ENCODE peak calls at places on chromosomes 3 and 15, in seven cellular contexts. U is AG04450, P is DND-41, W is lower leg skin, N is HL-60, R is astrocyte of the spinal cord, G is IMR-90. F is an unnamed sample.

GRCh38 chr15:66775127-66776105 is 73.4 kb downstream of the SMAD6 start:
- DNase-seq in U (no peak), N (no peak), R (peak), G (no peak), P (no peak), W (no peak), F (no peak)

GRCh38 chr15:26773485-26773877 is 615 bp upstream of the GABRB3 start:
- DNase-seq in N (no peak), U (no peak), W (no peak), P (no peak), G (no peak), R (no peak), F (no peak)

GRCh38 chr3:115784739-115785571 is 161.6 kb downstream of the GAP43 start:
- DNase-seq in G (peak), W (no peak), N (no peak), R (peak), U (peak), P (no peak), F (peak)

GRCh38 chr3:22542311-22542710 is 660.8 kb upstream of the UBE2E2 start:
- DNase-seq in W (no peak), G (no peak), P (no peak), U (no peak), N (no peak), R (peak), F (peak)

GRCh38 chr3:48598323-48599076 is 3.4 kb upstream of the COL7A1 start:
- DNase-seq in W (peak), U (peak), P (no peak), N (no peak), R (peak), G (peak), F (peak)

GRCh38 chr3:149587383-149587782 is 70.4 kb downstream of the WWTR1 start:
- DNase-seq in N (no peak), P (no peak), R (no peak), U (no peak), W (no peak), G (no peak), F (no peak)

GRCh38 chr3:45311327-45311726 is 77.0 kb upstream of the LARS2 start:
- DNase-seq in N (no peak), P (no peak), G (no peak), W (no peak), R (no peak), U (no peak), F (no peak)

GRCh38 chr3:10883478-10884234 is 67.6 kb downstream of the SLC6A11 start:
- DNase-seq in R (peak), U (no peak), P (peak), G (peak), N (no peak), W (no peak), F (no peak)

GRCh38 chr3:186214670-186215069 is 105.8 kb upstream of the ETV5 start:
- DNase-seq in U (no peak), R (peak), N (no peak), G (no peak), W (no peak), P (no peak), F (no peak)

GRCh38 chr3:56365905-56366640 is 102.2 kb downstream of the ERC2 start:
- DNase-seq in N (no peak), P (no peak), G (no peak), W (no peak), R (no peak), U (no peak), F (no peak)

GRCh38 chr3:156174229-156174847 is 54.0 kb downstream of the KCNAB1 start:
- DNase-seq in N (no peak), W (no peak), R (peak), G (peak), U (peak), P (no peak), F (no peak)

GRCh38 chr3:40574661-40575060 is 49.9 kb downstream of the ZNF621 start:
- DNase-seq in G (no peak), U (no peak), W (no peak), R (peak), N (no peak), P (no peak), F (no peak)

GRCh38 chr3:177051419-177051818 is 145.9 kb downstream of the TBL1XR1 start:
- DNase-seq in G (no peak), W (no peak), N (no peak), U (no peak), R (no peak), P (no peak), F (no peak)

GRCh38 chr3:36434682-36435426 is 54.5 kb downstream of the STAC start:
- DNase-seq in G (no peak), N (no peak), W (peak), P (no peak), R (peak), U (no peak), F (peak)

GRCh38 chr15:69344238-69344637 is 45.5 kb downstream of the PAQR5 start:
- DNase-seq in W (no peak), G (no peak), R (no peak), N (no peak), U (no peak), P (no peak), F (no peak)

GRCh38 chr3:50372349-50372748 is 13.0 kb upstream of the TMEM115 start:
- DNase-seq in N (no peak), U (no peak), W (no peak), R (no peak), P (peak), G (no peak), F (no peak)

GRCh38 chr3:123791898-123792297 is 92.2 kb downstream of the MYLK start:
- DNase-seq in R (peak), W (no peak), U (no peak), N (no peak), P (no peak), G (peak), F (peak)

GRCh38 chr3:142808103-142808917 is 80.6 kb downstream of the PCOLCE2 start:
- DNase-seq in N (no peak), U (no peak), G (peak), W (no peak), P (no peak), R (peak), F (no peak)

GRCh38 chr3:114627760-114628159 is 333.9 kb downstream of the TIGIT start:
- DNase-seq in G (peak), P (no peak), U (no peak), R (no peak), N (no peak), W (peak), F (peak)

GRCh38 chr3:67459131-67459530 is 195.3 kb downstream of the SUCLG2 start:
- DNase-seq in N (no peak), P (no peak), G (peak), W (no peak), U (no peak), R (peak), F (no peak)

GRCh38 chr15:64536244-64536836 is 76.0 kb downstream of the ZNF609 start:
- DNase-seq in W (no peak), R (peak), N (no peak), U (peak), G (peak), P (peak), F (peak)

GRCh38 chr15:44101944-44102343 is 93.1 kb downstream of the FRMD5 start:
- DNase-seq in N (no peak), U (peak), P (no peak), R (peak), G (peak), W (no peak), F (no peak)

GRCh38 chr3:42529463-42529862 is 27.0 kb downstream of the VIPR1 start:
- DNase-seq in P (no peak), G (no peak), W (no peak), U (no peak), N (peak), R (no peak), F (no peak)

GRCh38 chr15:29773816-29774215 is 48.5 kb downstream of the TJP1 start:
- DNase-seq in G (no peak), U (no peak), W (no peak), R (peak), P (no peak), N (no peak), F (no peak)

GRCh38 chr3:196339493-196340254 is 1.5 kb upstream of the TM4SF19 start:
- DNase-seq in W (no peak), R (peak), G (peak), P (no peak), U (no peak), N (peak), F (peak)

GRCh38 chr3:126465928-126466564 is 9.6 kb downstream of the ZXDC start:
- DNase-seq in R (no peak), P (no peak), N (peak), G (no peak), U (no peak), W (no peak), F (no peak)

DNA sequence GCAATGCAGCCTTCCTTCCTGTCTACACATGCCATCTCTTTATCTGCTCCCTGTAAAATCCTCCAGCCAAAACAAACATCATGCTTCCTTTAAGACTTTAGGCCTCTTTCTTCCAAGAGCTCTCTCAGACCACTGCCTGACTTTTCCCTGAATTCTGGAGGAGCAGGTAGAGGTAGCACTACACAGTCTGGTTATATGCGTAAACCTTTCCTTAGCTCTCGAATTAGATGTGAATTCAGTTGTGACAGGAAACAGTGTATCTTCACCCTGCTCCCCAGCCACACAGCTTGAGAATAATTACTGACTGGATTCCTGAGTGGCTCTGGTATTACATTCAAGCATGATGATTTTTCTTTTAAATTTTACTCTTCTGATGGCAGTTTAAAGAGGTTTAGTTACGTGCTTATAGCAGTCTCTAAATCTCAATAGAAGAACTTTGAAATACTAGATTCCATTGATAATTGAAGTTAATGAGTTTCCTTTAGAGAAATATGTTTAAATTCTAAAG is 98.7 kb downstream of the FNDC3B start:
- DNase-seq in U (no peak), P (no peak), W (no peak), G (no peak), N (no peak), R (no peak), F (no peak)
- H3K4me3 ChIP-seq in U (no peak), P (no peak), W (no peak), G (no peak), N (no peak), R (no peak), F (no peak)

DNA sequence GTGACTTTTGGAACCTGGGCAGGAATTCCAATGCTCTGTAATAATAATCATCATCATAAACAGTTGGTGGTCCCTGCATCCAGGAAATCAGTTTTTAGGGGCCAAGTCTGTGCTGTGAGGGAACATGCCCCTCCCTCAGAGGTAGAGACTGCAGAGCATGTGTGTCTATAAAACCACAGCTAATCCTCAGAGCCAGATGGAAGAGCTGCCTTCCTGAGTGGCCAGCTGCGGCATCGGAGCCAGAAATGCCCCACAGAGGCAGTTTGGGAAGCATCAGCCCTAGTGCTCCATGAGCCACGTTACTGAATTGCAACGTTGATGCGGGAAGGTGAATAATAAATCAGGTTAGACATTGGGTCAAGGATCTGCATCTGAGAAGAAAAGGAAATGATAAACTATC is 12.8 kb upstream of the TPM1 start:
- DNase-seq in R (no peak), W (no peak), P (no peak), U (no peak), G (no peak), N (no peak), F (no peak)
- H3K4me3 ChIP-seq in R (no peak), W (no peak), P (no peak), U (no peak), G (no peak), N (no peak), F (no peak)

GRCh38 chr3:157650191-157650590 is 147.0 kb upstream of the VEPH1 start:
- DNase-seq in P (no peak), G (no peak), W (no peak), U (no peak), R (no peak), N (no peak), F (no peak)
- H3K4me3 ChIP-seq in P (no peak), G (no peak), W (no peak), U (no peak), R (no peak), N (no peak), F (no peak)

GRCh38 chr15:57927091-57927631 is 138.3 kb downstream of the ALDH1A2 start:
- DNase-seq in P (no peak), N (no peak), W (no peak), U (no peak), G (no peak), R (no peak), F (no peak)

GRCh38 chr15:57931570-57931969 is 133.9 kb downstream of the ALDH1A2 start:
- DNase-seq in W (no peak), P (no peak), N (no peak), G (no peak), R (no peak), U (no peak), F (no peak)

DNA sequence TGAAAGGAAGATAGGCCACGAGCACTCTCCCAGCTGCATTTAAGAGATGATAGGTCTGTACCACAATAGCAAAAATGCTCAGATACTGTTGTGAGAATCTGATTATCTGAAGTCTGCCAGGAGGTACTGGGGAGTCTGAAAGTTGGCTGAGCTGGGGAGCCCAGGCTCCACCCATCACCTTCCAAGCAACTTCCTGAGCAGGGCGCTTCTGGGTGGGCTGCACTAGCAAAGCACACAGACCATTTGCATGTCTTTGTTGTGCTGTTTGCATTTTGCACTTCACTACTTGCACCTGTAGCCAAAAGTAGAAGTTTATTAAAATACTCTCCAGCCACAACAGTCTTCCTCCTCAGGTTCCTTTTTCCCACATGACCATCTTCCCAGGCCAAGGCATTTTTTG is 133.2 kb downstream of the ALDH1A2 start:
- DNase-seq in R (no peak), W (no peak), U (no peak), N (no peak), G (no peak), P (no peak), F (no peak)
- H3K4me3 ChIP-seq in R (no peak), W (no peak), U (no peak), N (no peak), G (no peak), P (no peak), F (no peak)

DNA sequence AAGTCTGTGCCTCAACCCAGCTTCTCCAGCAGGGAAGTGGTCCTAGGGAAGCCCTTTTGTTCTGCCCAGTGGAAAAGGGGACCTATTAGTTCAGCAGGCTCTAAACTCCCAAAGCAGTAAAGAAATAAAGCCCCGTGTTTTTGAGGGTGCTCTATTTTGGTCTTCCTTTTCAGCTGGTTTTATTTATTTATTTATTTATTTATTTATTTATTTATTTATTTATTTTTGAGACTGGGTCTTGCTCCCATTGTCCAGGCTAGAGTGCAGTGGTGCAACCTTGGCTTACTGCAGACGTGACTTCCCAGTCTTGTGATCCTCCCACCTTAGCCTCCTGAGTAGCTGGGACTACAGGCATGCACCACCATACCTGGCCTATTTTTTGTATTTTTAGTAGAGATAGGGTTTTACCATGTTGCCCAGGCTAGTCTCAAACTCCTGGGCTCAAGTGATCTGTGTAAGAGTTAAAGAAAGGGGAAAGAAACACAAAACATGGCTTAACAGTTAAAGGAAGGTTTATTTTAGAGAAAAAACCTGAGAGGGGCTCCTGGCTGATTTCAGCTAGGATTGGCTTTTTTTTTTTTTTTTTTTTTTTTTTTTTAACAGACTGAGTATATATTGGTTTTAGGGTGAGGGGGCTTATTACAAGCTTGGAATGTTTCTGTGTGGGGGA is 154.6 kb downstream of the CLSTN2 start:
- DNase-seq in W (no peak), N (no peak), U (no peak), G (no peak), P (no peak), R (no peak), F (no peak)
- H3K4me3 ChIP-seq in W (no peak), N (no peak), U (no peak), G (no peak), P (no peak), R (no peak), F (no peak)

GRCh38 chr3:134028486-134029255 is 1.1 kb downstream of the SLCO2A1 start:
- DNase-seq in W (peak), R (no peak), G (no peak), U (no peak), N (no peak), P (no peak), F (no peak)

GRCh38 chr3:134029256-134029733 is 430 bp downstream of the SLCO2A1 start:
- DNase-seq in W (peak), N (no peak), G (peak), P (no peak), R (peak), U (no peak), F (no peak)

GRCh38 chr3:134030382-134030753 is 643 bp upstream of the SLCO2A1 start:
- DNase-seq in N (no peak), R (no peak), W (no peak), P (no peak), U (no peak), G (no peak), F (no peak)

GRCh38 chr3:134030801-134031619 is 1.3 kb upstream of the SLCO2A1 start:
- DNase-seq in R (no peak), P (no peak), G (no peak), N (no peak), W (peak), U (no peak), F (no peak)

GRCh38 chr3:134029734-134030381 is at the start of gene SLCO2A1:
- DNase-seq in R (peak), W (peak), P (no peak), G (peak), N (peak), U (no peak), F (no peak)
- H3K4me3 ChIP-seq in R (peak), W (peak), P (no peak), G (peak), N (no peak), U (peak), F (peak)

GRCh38 chr15:85750807-85751730 is 43.7 kb downstream of the KLHL25 start:
- DNase-seq in R (no peak), G (no peak), N (peak), U (no peak), W (no peak), P (peak), F (no peak)

GRCh38 chr15:85748176-85748575 is 46.5 kb downstream of the KLHL25 start:
- DNase-seq in P (no peak), R (no peak), G (no peak), N (no peak), W (no peak), U (no peak), F (no peak)

GRCh38 chr15:85748729-85749128 is 46.0 kb downstream of the KLHL25 start:
- DNase-seq in G (no peak), N (no peak), U (no peak), R (no peak), W (no peak), P (no peak), F (no peak)

GRCh38 chr15:85750319-85750806 is 44.4 kb downstream of the KLHL25 start:
- DNase-seq in N (no peak), U (no peak), P (no peak), R (peak), G (peak), W (no peak), F (peak)

DNA sequence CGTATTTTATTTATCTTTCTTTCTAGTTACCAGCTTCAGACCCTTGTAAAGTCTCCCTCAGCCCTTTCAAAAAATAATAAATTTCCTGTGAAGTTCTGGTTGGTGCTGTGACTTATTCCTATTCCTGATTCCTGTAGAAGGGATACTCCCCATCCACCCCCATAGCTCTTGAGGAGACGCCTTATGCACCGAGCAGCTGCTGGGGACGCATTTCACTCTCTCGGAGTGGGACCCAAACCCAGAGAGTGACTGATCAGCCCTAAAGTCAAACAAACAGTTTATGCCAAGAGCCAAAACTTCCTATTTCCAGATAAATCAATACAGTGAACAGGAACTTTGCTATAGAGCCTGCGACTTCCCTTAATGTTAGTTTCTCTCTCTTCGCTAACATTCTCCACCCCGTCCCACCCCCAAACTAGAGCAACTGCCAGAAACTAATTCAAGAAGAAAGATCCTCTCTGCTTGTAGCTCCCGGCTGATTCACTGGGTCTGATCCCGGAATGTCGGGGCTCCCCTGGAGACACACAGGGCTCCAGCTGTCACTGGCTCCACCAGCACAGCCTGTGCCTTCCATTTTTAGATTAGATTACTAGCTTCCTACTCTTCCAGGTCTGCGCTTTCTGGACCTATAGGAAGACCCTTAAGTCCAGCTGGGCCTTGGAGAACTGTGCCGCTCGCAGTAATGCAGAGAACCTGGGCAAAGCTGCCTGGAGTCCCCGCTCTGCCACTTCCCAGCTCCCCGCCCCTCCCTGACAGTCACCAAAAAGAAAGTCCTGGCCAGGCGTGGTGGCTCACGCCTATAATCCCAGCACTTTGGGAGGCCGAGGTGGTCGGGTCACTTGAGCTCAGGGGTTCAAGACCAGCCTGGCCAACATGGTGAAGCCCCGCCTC is 45.2 kb downstream of the KLHL25 start:
- DNase-seq in P (no peak), U (no peak), G (peak), W (no peak), N (no peak), R (no peak), F (no peak)
- H3K4me3 ChIP-seq in P (no peak), U (no peak), G (no peak), W (no peak), N (no peak), R (no peak), F (peak)

GRCh38 chr3:63847718-63848450 is 15.7 kb downstream of the THOC7 start:
- DNase-seq in P (no peak), U (no peak), R (no peak), G (no peak), N (no peak), W (no peak), F (no peak)
- H3K4me3 ChIP-seq in P (no peak), U (no peak), R (no peak), G (no peak), N (no peak), W (no peak), F (no peak)

GRCh38 chr15:74428970-74429783 is 4.6 kb downstream of the SEMA7A start:
- DNase-seq in U (no peak), G (no peak), W (no peak), P (no peak), N (peak), R (no peak), F (no peak)
- H3K4me3 ChIP-seq in U (no peak), G (no peak), W (no peak), P (no peak), N (no peak), R (no peak), F (no peak)

GRCh38 chr3:120451670-120452220 is 953 bp upstream of the FSTL1 start:
- DNase-seq in N (no peak), P (no peak), W (no peak), U (no peak), R (no peak), G (no peak), F (no peak)
- H3K4me3 ChIP-seq in N (no peak), P (no peak), W (no peak), U (peak), R (peak), G (peak), F (peak)

F was measured in skeletal muscle cell.